ENCODE peak calls at places on chromosomes 7 and 10, in five cellular contexts. I is fibroblast of lung; E is ELR; H is lower leg skin; F is stimulated activated CD4-positive, alpha-beta T cell treated with anti-CD3 and anti-CD28 coated beads, Interleukin-1b, Interleukin-23, amount 100 ng/mL, for 24 hours. P is an unnamed sample.
A peak's percentile ranks its signal among the peaks of the same experiment; 100 is the strongest.

GRCh38 chr7:111796671-111797070 is 234.4 kb upstream of the IMMP2L start:
- DNase-seq in F (no peak), H (no peak), I (peak; percentile 34), E (peak; percentile 6), P (peak; percentile 17)

GRCh38 chr7:30846378-30846777 is 65.3 kb upstream of the AQP1 start:
- DNase-seq in E (no peak), F (no peak), I (no peak), H (no peak), P (peak; percentile 85)

GRCh38 chr7:105268056-105268455 is 120.7 kb downstream of the SRPK2 start:
- DNase-seq in H (no peak), I (peak; percentile 63), E (peak; percentile 91), F (no peak), P (peak; percentile 84)

GRCh38 chr7:2701832-2702593 is 14.0 kb downstream of the AMZ1 start:
- DNase-seq in E (no peak), I (peak; percentile 83), H (peak; percentile 64), F (no peak), P (no peak)

GRCh38 chr10:132417957-132418441 is 21.0 kb downstream of the PWWP2B start:
- DNase-seq in F (no peak), E (no peak), I (no peak), H (no peak), P (no peak)

GRCh38 chr10:108250954-108251620 is 1086.6 kb upstream of the SORCS1 start:
- DNase-seq in F (no peak), E (peak; percentile 56), H (no peak), I (no peak), P (peak; percentile 54)

GRCh38 chr10:30059209-30060107 is at the start of gene JCAD:
- DNase-seq in H (peak; percentile 59), F (peak; percentile 38), E (peak; percentile 37), I (no peak), P (peak; percentile 15)

GRCh38 chr10:113844091-113844490 is 9.8 kb downstream of the DCLRE1A start:
- DNase-seq in I (no peak), E (no peak), F (no peak), H (no peak), P (no peak)

GRCh38 chr7:133076142-133076541 is 5.7 kb downstream of the CHCHD3 start:
- DNase-seq in H (no peak), I (no peak), E (no peak), F (no peak), P (no peak)

GRCh38 chr10:32210306-32211045 is 136.5 kb downstream of the EPC1 start:
- DNase-seq in I (peak; percentile 72), F (no peak), E (peak; percentile 81), H (no peak), P (peak; percentile 44)

GRCh38 chr7:27303021-27303420 is 60.4 kb downstream of the EVX1 start:
- DNase-seq in E (no peak), F (no peak), H (peak; percentile 21), I (peak; percentile 18), P (peak; percentile 80)

GRCh38 chr7:118104812-118105441 is 79.0 kb upstream of the LSM8 start:
- DNase-seq in E (peak; percentile 24), F (no peak), I (peak; percentile 64), H (no peak), P (peak; percentile 33)

GRCh38 chr7:602341-603141 is 82.9 kb upstream of the PDGFA start:
- DNase-seq in E (no peak), I (no peak), F (no peak), H (no peak), P (no peak)

GRCh38 chr10:106175760-106176377 is 988.6 kb downstream of the SORCS1 start:
- DNase-seq in F (no peak), E (peak; percentile 25), I (peak; percentile 18), H (no peak), P (peak; percentile 8)

GRCh38 chr7:83347836-83348482 is 185.3 kb upstream of the PCLO start:
- DNase-seq in E (peak; percentile 78), I (peak; percentile 79), H (peak; percentile 17), F (no peak), P (peak; percentile 42)

GRCh38 chr7:30135551-30136271 is 925 bp downstream of the MTURN start:
- DNase-seq in F (no peak), E (peak; percentile 74), H (peak; percentile 67), I (peak; percentile 76), P (peak; percentile 62)

GRCh38 chr10:114879541-114880158 is 58.1 kb downstream of the FHIP2A start:
- DNase-seq in F (no peak), E (peak; percentile 54), I (peak; percentile 27), H (no peak), P (no peak)

GRCh38 chr7:144027070-144027469 is 21.7 kb upstream of the OR2A5 start:
- DNase-seq in E (peak; percentile 31), H (no peak), F (no peak), I (peak; percentile 73), P (no peak)

GRCh38 chr7:73841689-73842247 is 548 bp downstream of the METTL27 start:
- DNase-seq in I (no peak), H (no peak), F (no peak), E (no peak), P (no peak)

GRCh38 chr10:34815174-34816066 is at the start of gene PARD3:
- DNase-seq in F (no peak), H (peak; percentile 36), E (peak; percentile 74), I (peak; percentile 67), P (peak; percentile 42)

GRCh38 chr7:30816291-30817059 is 45.3 kb downstream of the MINDY4 start:
- DNase-seq in F (no peak), I (no peak), E (no peak), H (no peak), P (no peak)

GRCh38 chr10:121303273-121303890 is 294.9 kb downstream of the FGFR2 start:
- DNase-seq in H (no peak), F (no peak), I (no peak), E (no peak), P (no peak)

GRCh38 chr10:28853195-28853594 is 175.9 kb downstream of the BAMBI start:
- DNase-seq in H (no peak), F (no peak), I (peak; percentile 17), E (no peak), P (no peak)

GRCh38 chr7:113321201-113321600 is 202.8 kb upstream of the SMIM30 start:
- DNase-seq in F (no peak), E (peak; percentile 9), I (no peak), H (no peak), P (no peak)

GRCh38 chr7:15652776-15653290 is 33.6 kb downstream of the MEOX2 start:
- DNase-seq in E (no peak), F (no peak), I (peak; percentile 51), H (no peak), P (no peak)

GRCh38 chr10:48782321-48782720 is 97.6 kb downstream of the WDFY4 start:
- DNase-seq in H (no peak), F (no peak), I (no peak), E (no peak), P (no peak)

GRCh38 chr7:130791746-130792145 is 57.7 kb upstream of the KLF14 start:
- DNase-seq in F (no peak), E (no peak), H (no peak), I (no peak), P (no peak)